ENCODE peak calls at places on chromosomes 5 and 9, in nine cellular contexts. One of them, this sample, is unnamed.

GRCh38 chr5:21164425-21164824 is 1176.4 kb upstream of the CDH18 start:
- DNase-seq in body of pancreas: no peak
- DNase-seq in fibroblast of lung: no peak
- DNase-seq in fibroblast of villous mesenchyme: no peak
- DNase-seq in nephron progenitor cell: no peak
- DNase-seq in CD8-positive, alpha-beta T cell: no peak
- DNase-seq in epithelial cell of esophagus: no peak
- DNase-seq in heart left ventricle: no peak
- DNase-seq in colonic mucosa: no peak
- DNase-seq in this sample: no peak

GRCh38 chr5:17373406-17374110 is 124.5 kb upstream of the TAF11L2 start:
- DNase-seq in CD8-positive, alpha-beta T cell: no peak
- DNase-seq in heart left ventricle: no peak
- DNase-seq in fibroblast of lung: no peak
- DNase-seq in body of pancreas: no peak
- DNase-seq in fibroblast of villous mesenchyme: no peak
- DNase-seq in colonic mucosa: no peak
- DNase-seq in nephron progenitor cell: no peak
- DNase-seq in epithelial cell of esophagus: no peak
- DNase-seq in this sample: no peak

GRCh38 chr5:147453901-147454814 is 55.7 kb downstream of the DPYSL3 start:
- DNase-seq in colonic mucosa: peak
- DNase-seq in nephron progenitor cell: peak
- DNase-seq in fibroblast of lung: peak
- DNase-seq in epithelial cell of esophagus: peak
- DNase-seq in body of pancreas: peak
- DNase-seq in fibroblast of villous mesenchyme: peak
- DNase-seq in CD8-positive, alpha-beta T cell: peak
- DNase-seq in heart left ventricle: peak
- DNase-seq in this sample: peak

GRCh38 chr9:32468740-32469139 is 57.3 kb downstream of the RIGI start:
- DNase-seq in body of pancreas: no peak
- DNase-seq in epithelial cell of esophagus: no peak
- DNase-seq in nephron progenitor cell: no peak
- DNase-seq in colonic mucosa: no peak
- DNase-seq in heart left ventricle: no peak
- DNase-seq in CD8-positive, alpha-beta T cell: no peak
- DNase-seq in fibroblast of villous mesenchyme: peak
- DNase-seq in fibroblast of lung: no peak
- DNase-seq in this sample: no peak

GRCh38 chr5:57450991-57451876 is 31.4 kb downstream of the ACTBL2 start:
- DNase-seq in fibroblast of villous mesenchyme: peak
- DNase-seq in epithelial cell of esophagus: peak
- DNase-seq in nephron progenitor cell: no peak
- DNase-seq in CD8-positive, alpha-beta T cell: no peak
- DNase-seq in heart left ventricle: no peak
- DNase-seq in fibroblast of lung: peak
- DNase-seq in colonic mucosa: no peak
- DNase-seq in body of pancreas: no peak
- DNase-seq in this sample: no peak

GRCh38 chr9:1219284-1219683 is 169.1 kb downstream of the DMRT2 start:
- DNase-seq in colonic mucosa: no peak
- DNase-seq in nephron progenitor cell: no peak
- DNase-seq in fibroblast of lung: no peak
- DNase-seq in CD8-positive, alpha-beta T cell: no peak
- DNase-seq in body of pancreas: no peak
- DNase-seq in heart left ventricle: no peak
- DNase-seq in fibroblast of villous mesenchyme: no peak
- DNase-seq in epithelial cell of esophagus: no peak
- DNase-seq in this sample: no peak

GRCh38 chr5:54518146-54519082 is 855 bp downstream of the SNX18 start:
- DNase-seq in body of pancreas: peak
- DNase-seq in nephron progenitor cell: peak
- DNase-seq in fibroblast of villous mesenchyme: no peak
- DNase-seq in epithelial cell of esophagus: peak
- DNase-seq in CD8-positive, alpha-beta T cell: peak
- DNase-seq in colonic mucosa: peak
- DNase-seq in fibroblast of lung: peak
- DNase-seq in heart left ventricle: peak
- DNase-seq in this sample: peak

GRCh38 chr5:173303878-173304590 is 24.2 kb downstream of the STC2 start:
- DNase-seq in heart left ventricle: no peak
- DNase-seq in epithelial cell of esophagus: no peak
- DNase-seq in fibroblast of lung: peak
- DNase-seq in colonic mucosa: no peak
- DNase-seq in nephron progenitor cell: peak
- DNase-seq in body of pancreas: no peak
- DNase-seq in fibroblast of villous mesenchyme: no peak
- DNase-seq in CD8-positive, alpha-beta T cell: no peak
- DNase-seq in this sample: no peak

GRCh38 chr9:127796899-127797370 is 5.7 kb upstream of the FPGS start:
- DNase-seq in epithelial cell of esophagus: no peak
- DNase-seq in heart left ventricle: no peak
- DNase-seq in CD8-positive, alpha-beta T cell: no peak
- DNase-seq in fibroblast of villous mesenchyme: peak
- DNase-seq in fibroblast of lung: peak
- DNase-seq in colonic mucosa: no peak
- DNase-seq in nephron progenitor cell: no peak
- DNase-seq in body of pancreas: no peak
- DNase-seq in this sample: no peak

GRCh38 chr5:154273028-154273617 is 82.6 kb downstream of the GALNT10 start:
- DNase-seq in body of pancreas: no peak
- DNase-seq in CD8-positive, alpha-beta T cell: no peak
- DNase-seq in heart left ventricle: no peak
- DNase-seq in fibroblast of villous mesenchyme: peak
- DNase-seq in epithelial cell of esophagus: peak
- DNase-seq in fibroblast of lung: peak
- DNase-seq in colonic mucosa: peak
- DNase-seq in nephron progenitor cell: peak
- DNase-seq in this sample: peak

GRCh38 chr5:107474724-107475489 is 195.8 kb downstream of the EFNA5 start:
- DNase-seq in heart left ventricle: no peak
- DNase-seq in epithelial cell of esophagus: peak
- DNase-seq in CD8-positive, alpha-beta T cell: no peak
- DNase-seq in fibroblast of villous mesenchyme: peak
- DNase-seq in body of pancreas: no peak
- DNase-seq in colonic mucosa: no peak
- DNase-seq in fibroblast of lung: no peak
- DNase-seq in nephron progenitor cell: no peak
- DNase-seq in this sample: no peak

GRCh38 chr5:40490464-40491083 is 189.1 kb upstream of the PTGER4 start:
- DNase-seq in nephron progenitor cell: no peak
- DNase-seq in heart left ventricle: no peak
- DNase-seq in CD8-positive, alpha-beta T cell: no peak
- DNase-seq in epithelial cell of esophagus: no peak
- DNase-seq in colonic mucosa: no peak
- DNase-seq in body of pancreas: no peak
- DNase-seq in fibroblast of lung: peak
- DNase-seq in fibroblast of villous mesenchyme: no peak
- DNase-seq in this sample: no peak

GRCh38 chr5:123997354-123998215 is 485.6 kb downstream of the CSNK1G3 start:
- DNase-seq in fibroblast of lung: peak
- DNase-seq in heart left ventricle: no peak
- DNase-seq in fibroblast of villous mesenchyme: peak
- DNase-seq in CD8-positive, alpha-beta T cell: no peak
- DNase-seq in epithelial cell of esophagus: peak
- DNase-seq in nephron progenitor cell: no peak
- DNase-seq in colonic mucosa: no peak
- DNase-seq in body of pancreas: no peak
- DNase-seq in this sample: peak

GRCh38 chr9:137095664-137096517 is 9.1 kb downstream of the MAN1B1 start:
- DNase-seq in colonic mucosa: no peak
- DNase-seq in fibroblast of villous mesenchyme: no peak
- DNase-seq in nephron progenitor cell: no peak
- DNase-seq in CD8-positive, alpha-beta T cell: peak
- DNase-seq in fibroblast of lung: no peak
- DNase-seq in heart left ventricle: peak
- DNase-seq in body of pancreas: no peak
- DNase-seq in epithelial cell of esophagus: no peak
- DNase-seq in this sample: no peak

GRCh38 chr5:40754381-40755092 is 1.2 kb downstream of the TTC33 start:
- DNase-seq in nephron progenitor cell: no peak
- DNase-seq in CD8-positive, alpha-beta T cell: no peak
- DNase-seq in fibroblast of villous mesenchyme: peak
- DNase-seq in fibroblast of lung: peak
- DNase-seq in epithelial cell of esophagus: peak
- DNase-seq in heart left ventricle: no peak
- DNase-seq in colonic mucosa: no peak
- DNase-seq in body of pancreas: no peak
- DNase-seq in this sample: no peak

DNA sequence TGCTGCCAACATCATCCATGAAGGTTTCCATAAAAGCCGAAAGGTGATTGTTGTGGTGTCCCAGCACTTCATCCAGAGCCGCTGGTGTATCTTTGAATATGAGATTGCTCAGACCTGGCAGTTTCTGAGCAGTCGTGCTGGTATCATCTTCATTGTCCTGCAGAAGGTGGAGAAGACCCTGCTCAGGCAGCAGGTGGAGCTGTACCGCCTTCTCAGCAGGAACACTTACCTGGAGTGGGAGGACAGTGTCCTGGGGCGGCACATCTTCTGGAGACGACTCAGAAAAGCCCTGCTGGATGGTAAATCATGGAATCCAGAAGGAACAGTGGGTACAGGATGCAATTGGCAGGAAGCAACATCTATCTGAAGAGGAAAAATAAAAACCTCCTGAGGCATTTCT is 10.1 kb downstream of the TLR4 start:
- DNase-seq in nephron progenitor cell: no peak
- DNase-seq in fibroblast of villous mesenchyme: no peak
- DNase-seq in colonic mucosa: no peak
- DNase-seq in CD8-positive, alpha-beta T cell: no peak
- DNase-seq in heart left ventricle: no peak
- DNase-seq in fibroblast of lung: no peak
- DNase-seq in body of pancreas: no peak
- DNase-seq in epithelial cell of esophagus: no peak
- DNase-seq in this sample: no peak
- TF ChIP-seq CTCF in nephron progenitor cell: no peak
- TF ChIP-seq CTCF in fibroblast of villous mesenchyme: no peak
- TF ChIP-seq CTCF in colonic mucosa: no peak
- TF ChIP-seq CTCF in CD8-positive, alpha-beta T cell: no peak
- TF ChIP-seq CTCF in heart left ventricle: no peak
- TF ChIP-seq CTCF in fibroblast of lung: no peak
- TF ChIP-seq CTCF in body of pancreas: no peak
- TF ChIP-seq CTCF in epithelial cell of esophagus: no peak
- TF ChIP-seq CTCF in this sample: no peak

GRCh38 chr9:34242830-34243229 is 64.0 kb downstream of the UBAP1 start:
- DNase-seq in colonic mucosa: no peak
- DNase-seq in epithelial cell of esophagus: no peak
- DNase-seq in CD8-positive, alpha-beta T cell: no peak
- DNase-seq in heart left ventricle: no peak
- DNase-seq in body of pancreas: no peak
- DNase-seq in nephron progenitor cell: no peak
- DNase-seq in fibroblast of villous mesenchyme: no peak
- DNase-seq in fibroblast of lung: peak
- DNase-seq in this sample: no peak

GRCh38 chr9:34237836-34238235 is 59.0 kb downstream of the UBAP1 start:
- DNase-seq in nephron progenitor cell: no peak
- DNase-seq in colonic mucosa: no peak
- DNase-seq in fibroblast of villous mesenchyme: no peak
- DNase-seq in body of pancreas: no peak
- DNase-seq in epithelial cell of esophagus: no peak
- DNase-seq in heart left ventricle: no peak
- DNase-seq in CD8-positive, alpha-beta T cell: no peak
- DNase-seq in fibroblast of lung: no peak
- DNase-seq in this sample: no peak

GRCh38 chr9:34240021-34240420 is 61.2 kb downstream of the UBAP1 start:
- DNase-seq in heart left ventricle: no peak
- DNase-seq in colonic mucosa: no peak
- DNase-seq in fibroblast of villous mesenchyme: no peak
- DNase-seq in body of pancreas: no peak
- DNase-seq in nephron progenitor cell: no peak
- DNase-seq in fibroblast of lung: no peak
- DNase-seq in CD8-positive, alpha-beta T cell: no peak
- DNase-seq in epithelial cell of esophagus: no peak
- DNase-seq in this sample: no peak
- TF ChIP-seq CTCF in heart left ventricle: no peak
- TF ChIP-seq CTCF in colonic mucosa: no peak
- TF ChIP-seq CTCF in fibroblast of villous mesenchyme: no peak
- TF ChIP-seq CTCF in body of pancreas: no peak
- TF ChIP-seq CTCF in nephron progenitor cell: no peak
- TF ChIP-seq CTCF in fibroblast of lung: no peak
- TF ChIP-seq CTCF in CD8-positive, alpha-beta T cell: no peak
- TF ChIP-seq CTCF in epithelial cell of esophagus: no peak
- TF ChIP-seq CTCF in this sample: no peak

DNA sequence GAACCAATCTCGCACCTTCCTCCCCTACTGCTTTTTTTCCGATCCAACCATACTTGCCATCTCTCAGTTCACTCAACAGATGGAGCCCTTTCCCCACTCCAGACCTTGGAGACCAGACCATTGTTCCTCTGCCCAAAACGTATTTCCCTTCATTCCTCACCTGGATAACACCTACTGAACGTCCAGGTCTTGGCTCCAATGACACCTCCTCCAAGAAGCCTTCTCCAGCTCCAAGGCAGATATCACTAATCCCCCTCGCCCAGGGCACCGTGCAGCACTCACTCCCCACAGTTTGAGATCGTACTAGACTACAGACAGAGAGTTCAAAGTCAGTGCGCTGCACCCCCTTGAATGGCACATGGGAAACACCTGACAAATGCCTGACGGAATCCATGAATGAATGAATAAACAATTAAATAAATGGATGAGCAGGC is 47.1 kb upstream of the AKNA start:
- DNase-seq in fibroblast of lung: peak
- DNase-seq in epithelial cell of esophagus: peak
- DNase-seq in heart left ventricle: no peak
- DNase-seq in CD8-positive, alpha-beta T cell: no peak
- DNase-seq in colonic mucosa: no peak
- DNase-seq in body of pancreas: peak
- DNase-seq in nephron progenitor cell: peak
- DNase-seq in fibroblast of villous mesenchyme: peak
- DNase-seq in this sample: peak
- TF ChIP-seq CTCF in fibroblast of lung: peak
- TF ChIP-seq CTCF in epithelial cell of esophagus: peak
- TF ChIP-seq CTCF in heart left ventricle: peak
- TF ChIP-seq CTCF in CD8-positive, alpha-beta T cell: no peak
- TF ChIP-seq CTCF in colonic mucosa: peak
- TF ChIP-seq CTCF in body of pancreas: peak
- TF ChIP-seq CTCF in nephron progenitor cell: peak
- TF ChIP-seq CTCF in fibroblast of villous mesenchyme: peak
- TF ChIP-seq CTCF in this sample: peak

DNA sequence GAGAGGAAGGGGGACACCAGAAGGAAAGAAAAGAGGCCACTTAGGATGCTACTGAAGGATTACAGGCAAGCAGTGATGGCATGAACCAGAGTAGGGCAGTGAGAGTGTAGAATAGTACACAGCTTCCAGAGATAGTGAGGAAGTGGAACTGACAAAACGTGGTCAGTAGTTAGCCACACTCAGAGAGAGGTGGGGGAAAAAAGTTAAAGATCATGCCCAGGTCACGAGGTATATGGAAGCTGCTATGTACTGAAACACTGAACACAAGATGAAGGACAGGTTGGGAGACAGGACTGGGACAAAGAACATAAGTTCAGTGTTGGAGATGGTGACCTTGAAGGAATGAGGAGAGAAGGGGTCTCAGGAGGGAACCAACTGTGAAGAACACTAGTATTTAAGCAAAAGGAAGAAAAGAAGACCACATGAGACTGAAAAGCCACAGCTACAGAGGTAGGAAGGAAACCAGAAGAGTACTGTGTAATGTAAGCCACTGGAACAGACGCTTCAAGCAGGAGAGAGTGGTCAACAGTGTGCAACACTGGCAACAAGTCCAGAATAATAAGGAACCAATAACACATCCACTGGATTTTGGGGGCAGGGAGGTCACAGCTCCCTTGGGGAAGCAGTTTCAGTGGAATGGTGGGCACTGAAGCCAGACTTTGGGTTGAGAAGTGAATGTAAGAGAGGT is 45.5 kb downstream of the ELL2 start:
- DNase-seq in fibroblast of lung: no peak
- DNase-seq in body of pancreas: no peak
- DNase-seq in heart left ventricle: no peak
- DNase-seq in fibroblast of villous mesenchyme: no peak
- DNase-seq in CD8-positive, alpha-beta T cell: no peak
- DNase-seq in nephron progenitor cell: no peak
- DNase-seq in colonic mucosa: no peak
- DNase-seq in epithelial cell of esophagus: no peak
- DNase-seq in this sample: no peak
- TF ChIP-seq CTCF in fibroblast of lung: no peak
- TF ChIP-seq CTCF in body of pancreas: no peak
- TF ChIP-seq CTCF in heart left ventricle: no peak
- TF ChIP-seq CTCF in fibroblast of villous mesenchyme: no peak
- TF ChIP-seq CTCF in CD8-positive, alpha-beta T cell: no peak
- TF ChIP-seq CTCF in nephron progenitor cell: no peak
- TF ChIP-seq CTCF in colonic mucosa: no peak
- TF ChIP-seq CTCF in epithelial cell of esophagus: no peak
- TF ChIP-seq CTCF in this sample: no peak